ENCODE peak calls at places on chromosomes 11 and 22, in seven cellular contexts. B, D, C, L, E, F and Y are unnamed samples.

GRCh38 chr11:2507945-2508749 is 63.3 kb downstream of the KCNQ1 start:
- DNase-seq in F (no peak), C (no peak), B (no peak), L (peak), E (no peak), D (no peak), Y (no peak)

GRCh38 chr11:3222941-3223905 is 4.6 kb upstream of the MRGPRG start:
- DNase-seq in L (no peak), B (no peak), C (no peak), E (no peak), D (peak), F (no peak), Y (no peak)

GRCh38 chr11:6608011-6608410 is 4.0 kb downstream of the TAF10 start:
- DNase-seq in F (no peak), D (no peak), C (peak), E (no peak), L (peak), B (no peak), Y (no peak)

GRCh38 chr11:6320411-6321207 is at the start of gene CAVIN3:
- DNase-seq in B (peak), E (peak), D (peak), F (peak), C (peak), L (peak), Y (peak)

GRCh38 chr11:102396708-102397563 is 49.9 kb downstream of the BIRC2 start:
- DNase-seq in L (no peak), D (no peak), E (peak), B (no peak), C (no peak), F (no peak), Y (no peak)

GRCh38 chr11:108549319-108549885 is 44.2 kb downstream of the EXPH5 start:
- DNase-seq in C (no peak), E (no peak), F (no peak), B (no peak), D (no peak), L (no peak), Y (no peak)

GRCh38 chr22:46098525-46099475 is 51.5 kb upstream of the PPARA start:
- DNase-seq in L (no peak), E (no peak), F (no peak), B (no peak), C (no peak), D (no peak), Y (no peak)

GRCh38 chr11:2446590-2447252 is 1.9 kb downstream of the KCNQ1 start:
- DNase-seq in F (no peak), D (no peak), E (no peak), L (no peak), B (no peak), C (peak), Y (no peak)

GRCh38 chr11:47099918-47100315 is 76.8 kb downstream of the ARFGAP2 start:
- DNase-seq in L (no peak), E (no peak), B (no peak), D (no peak), F (no peak), C (no peak), Y (no peak)

GRCh38 chr22:29632672-29633071 is 29.2 kb downstream of the NF2 start:
- DNase-seq in F (no peak), B (no peak), C (no peak), D (no peak), L (no peak), E (peak), Y (peak)

GRCh38 chr11:116847612-116848011 is 10.2 kb upstream of the APOA1 start:
- DNase-seq in E (no peak), B (no peak), C (no peak), D (no peak), F (no peak), L (no peak), Y (no peak)

GRCh38 chr11:46719543-46720218 is 668 bp downstream of the F2 start:
- DNase-seq in C (no peak), B (no peak), E (no peak), F (no peak), L (no peak), D (no peak), Y (no peak)

GRCh38 chr11:69486056-69486772 is 4.8 kb downstream of the LINC01488 start:
- DNase-seq in F (peak), L (no peak), C (no peak), D (no peak), B (no peak), E (no peak), Y (no peak)

GRCh38 chr22:50522208-50522805 is 3.1 kb downstream of the SCO2 start:
- DNase-seq in F (no peak), B (no peak), D (no peak), C (no peak), L (no peak), E (no peak), Y (no peak)

GRCh38 chr11:105449100-105449734 is 160.7 kb upstream of the GRIA4 start:
- DNase-seq in C (no peak), L (no peak), F (no peak), E (no peak), D (no peak), B (no peak), Y (no peak)

GRCh38 chr11:87859583-87859982 is 315.7 kb downstream of the RAB38 start:
- DNase-seq in B (peak), C (no peak), E (no peak), D (peak), F (no peak), L (no peak), Y (peak)

GRCh38 chr11:34140149-34140548 is 34.7 kb downstream of the NAT10 start:
- DNase-seq in L (no peak), C (no peak), F (no peak), B (no peak), E (no peak), D (no peak), Y (no peak)

GRCh38 chr11:86740628-86741488 is 59.5 kb upstream of the PRSS23 start:
- DNase-seq in F (no peak), D (no peak), B (peak), E (peak), C (no peak), L (peak), Y (peak)

GRCh38 chr22:25091449-25091848 is 108.2 kb upstream of the CRYBB3 start:
- DNase-seq in F (no peak), L (no peak), C (no peak), D (no peak), B (no peak), E (no peak), Y (peak)

GRCh38 chr11:77090373-77091111 is 12.1 kb upstream of the OMP start:
- DNase-seq in L (peak), E (no peak), C (no peak), B (no peak), F (peak), D (no peak), Y (no peak)

GRCh38 chr11:58575377-58576020 is at the start of gene LPXN:
- DNase-seq in F (no peak), B (no peak), C (no peak), L (no peak), E (peak), D (no peak), Y (peak)

GRCh38 chr22:45203150-45203974 is 37.3 kb downstream of the KIAA0930 start:
- DNase-seq in B (no peak), L (peak), D (no peak), F (no peak), C (no peak), E (no peak), Y (no peak)

GRCh38 chr11:65425971-65426838 is 3.6 kb downstream of the NEAT1 start:
- DNase-seq in E (peak), C (peak), F (no peak), D (peak), L (peak), B (no peak), Y (peak)

GRCh38 chr11:66912963-66913362 is 45.2 kb downstream of the PC start:
- DNase-seq in F (no peak), C (no peak), E (no peak), L (no peak), B (no peak), D (no peak), Y (no peak)

GRCh38 chr22:49418341-49418894 is 409.3 kb downstream of the BRD1 start:
- DNase-seq in E (no peak), F (no peak), C (no peak), L (no peak), D (no peak), B (no peak), Y (no peak)

GRCh38 chr11:6612816-6613136 is 760 bp upstream of the TAF10 start:
- DNase-seq in B (peak), E (no peak), F (no peak), D (no peak), C (peak), L (no peak), Y (no peak)

GRCh38 chr11:35340101-35340500 is 79.3 kb downstream of the SLC1A2 start:
- DNase-seq in D (no peak), B (no peak), F (no peak), C (peak), L (no peak), E (no peak), Y (no peak)

GRCh38 chr11:85823816-85824215 is 12.9 kb upstream of the SYTL2 start:
- DNase-seq in C (no peak), D (no peak), B (no peak), L (no peak), E (no peak), F (no peak), Y (no peak)

GRCh38 chr11:117478126-117478856 is 150.6 kb downstream of the CEP164 start:
- DNase-seq in F (no peak), C (no peak), E (no peak), L (no peak), B (no peak), D (no peak), Y (no peak)

GRCh38 chr11:70153133-70153727 is 49.9 kb upstream of the FADD start:
- DNase-seq in F (no peak), C (no peak), D (no peak), L (no peak), E (no peak), B (no peak), Y (peak)

GRCh38 chr11:111697910-111698309 is 68.3 kb downstream of the PPP2R1B start:
- DNase-seq in C (no peak), L (no peak), E (no peak), B (peak), F (no peak), D (no peak), Y (no peak)

GRCh38 chr11:68770781-68771180 is 19.5 kb upstream of the TESMIN start:
- DNase-seq in B (no peak), C (no peak), F (no peak), E (no peak), D (no peak), L (no peak), Y (no peak)

GRCh38 chr11:38646382-38646781 is 2048.3 kb upstream of the RAG2 start:
- DNase-seq in C (no peak), B (no peak), D (no peak), L (no peak), F (peak), E (no peak), Y (no peak)

GRCh38 chr11:128467610-128468041 is 119.7 kb downstream of the ETS1 start:
- DNase-seq in F (no peak), D (no peak), C (no peak), E (peak), L (peak), B (no peak), Y (peak)

GRCh38 chr11:15577519-15577918 is 462.8 kb downstream of the INSC start:
- DNase-seq in F (no peak), D (no peak), L (no peak), E (no peak), C (no peak), B (no peak), Y (no peak)

GRCh38 chr11:86214710-86215109 is 29.8 kb upstream of the EED start:
- DNase-seq in C (no peak), F (no peak), D (no peak), E (no peak), L (no peak), B (no peak), Y (peak)

GRCh38 chr22:41446057-41446501 is 522 bp downstream of the TOB2 start:
- DNase-seq in B (no peak), C (peak), L (peak), E (no peak), F (peak), D (peak), Y (peak)

GRCh38 chr11:128472128-128473110 is 114.9 kb downstream of the ETS1 start:
- DNase-seq in D (no peak), B (no peak), C (no peak), E (peak), F (no peak), L (no peak), Y (peak)

DNA sequence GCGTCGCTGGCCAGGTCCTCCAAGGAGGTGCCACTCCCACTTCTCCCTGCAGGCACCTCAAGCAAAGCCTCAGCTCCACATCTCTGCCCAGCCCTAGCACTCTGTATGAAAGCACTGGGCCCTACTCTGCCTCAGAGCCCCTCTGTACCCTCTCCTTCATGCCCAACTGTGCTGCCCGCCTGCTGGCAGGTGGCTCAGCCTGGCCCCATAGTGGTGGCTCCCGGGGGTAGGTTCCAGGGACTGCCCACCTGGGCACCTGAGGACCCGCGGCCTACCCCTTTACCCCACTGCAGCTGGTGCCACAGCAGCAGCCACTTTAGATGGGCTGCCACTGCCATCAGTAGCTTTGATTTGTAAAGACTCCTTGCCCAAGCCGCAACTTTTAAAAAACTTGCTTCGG is 1672.8 kb downstream of the LRRC4C start:
- DNase-seq in L (no peak), D (no peak), C (no peak), B (no peak), F (no peak), E (no peak), Y (no peak)
- TF ChIP-seq CTCF in L (no peak), D (no peak), C (no peak), B (no peak), F (no peak), E (no peak), Y (no peak)

GRCh38 chr11:122647728-122648127 is 7.8 kb upstream of the UBASH3B start:
- DNase-seq in B (no peak), E (no peak), D (no peak), L (no peak), C (no peak), F (no peak), Y (no peak)

GRCh38 chr11:122650619-122651018 is 4.9 kb upstream of the UBASH3B start:
- DNase-seq in C (no peak), B (no peak), L (no peak), F (no peak), D (no peak), E (no peak), Y (no peak)

GRCh38 chr11:122646549-122647340 is 8.8 kb upstream of the UBASH3B start:
- DNase-seq in D (no peak), F (no peak), B (no peak), E (peak), L (no peak), C (no peak), Y (peak)

GRCh38 chr11:122645847-122646246 is 9.7 kb upstream of the UBASH3B start:
- DNase-seq in F (no peak), C (no peak), L (no peak), E (no peak), B (no peak), D (no peak), Y (no peak)

GRCh38 chr11:122649133-122649532 is 6.4 kb upstream of the UBASH3B start:
- DNase-seq in D (no peak), E (peak), L (no peak), F (no peak), B (no peak), C (no peak), Y (no peak)
- H3K4me3 ChIP-seq in D (no peak), E (no peak), L (no peak), F (no peak), B (no peak), C (no peak), Y (no peak)

DNA sequence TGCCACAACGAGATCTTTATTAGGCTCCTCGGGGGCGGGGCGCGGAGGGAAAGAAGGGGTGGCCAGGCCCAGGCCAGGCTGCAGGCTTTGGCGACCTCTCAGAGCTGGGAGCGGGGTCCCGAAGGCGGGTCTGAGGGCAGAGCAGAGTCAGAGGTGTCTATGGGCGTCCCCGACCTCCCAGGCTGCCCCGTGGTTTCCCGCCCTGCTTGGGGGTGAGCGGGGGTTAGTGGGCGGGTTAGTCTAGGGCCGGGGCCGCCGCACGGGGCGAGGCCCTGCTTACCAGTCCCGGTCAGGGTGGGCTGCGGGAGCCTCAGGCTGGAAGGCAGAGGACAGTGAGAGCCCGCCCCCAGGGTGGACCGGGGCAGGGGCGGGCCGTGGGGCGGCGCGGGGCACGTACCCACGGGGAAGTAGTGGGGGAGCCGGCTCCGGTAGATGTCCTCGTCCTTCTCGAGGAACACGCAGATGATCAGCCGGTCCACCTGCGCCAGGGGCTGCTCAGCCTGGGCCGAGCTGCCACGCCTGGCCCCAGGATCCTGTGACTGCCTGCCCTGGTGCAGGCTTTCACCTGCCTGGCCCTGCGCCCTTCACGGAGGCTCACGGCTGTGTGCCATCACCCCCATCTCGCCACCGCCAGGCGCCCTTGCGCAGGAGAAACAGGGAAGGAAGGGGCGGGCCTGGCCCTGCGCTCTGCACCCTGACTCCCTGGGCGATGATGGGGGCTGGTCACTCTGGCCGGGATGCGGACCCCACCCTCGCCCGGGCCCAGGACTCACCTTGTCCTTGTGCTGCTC is 12.5 kb downstream of the OTUB1 start:
- DNase-seq in E (no peak), D (peak), C (no peak), L (no peak), B (no peak), F (peak), Y (peak)
- TF ChIP-seq CTCF in E (no peak), D (no peak), C (no peak), L (no peak), B (no peak), F (no peak), Y (peak)

GRCh38 chr11:27718346-27718852 is 18.1 kb upstream of the BDNF start:
- DNase-seq in F (no peak), E (peak), B (peak), D (no peak), L (peak), C (no peak), Y (peak)

GRCh38 chr11:27719575-27719925 is 19.3 kb upstream of the BDNF start:
- DNase-seq in C (no peak), E (no peak), F (no peak), L (no peak), D (no peak), B (no peak), Y (no peak)

GRCh38 chr11:27717801-27718229 is 17.6 kb upstream of the BDNF start:
- DNase-seq in E (no peak), L (no peak), C (no peak), B (no peak), D (no peak), F (no peak), Y (no peak)

GRCh38 chr11:27720277-27720830 is 20.1 kb upstream of the BDNF start:
- DNase-seq in C (peak), D (no peak), L (no peak), F (no peak), B (peak), E (peak), Y (peak)

DNA sequence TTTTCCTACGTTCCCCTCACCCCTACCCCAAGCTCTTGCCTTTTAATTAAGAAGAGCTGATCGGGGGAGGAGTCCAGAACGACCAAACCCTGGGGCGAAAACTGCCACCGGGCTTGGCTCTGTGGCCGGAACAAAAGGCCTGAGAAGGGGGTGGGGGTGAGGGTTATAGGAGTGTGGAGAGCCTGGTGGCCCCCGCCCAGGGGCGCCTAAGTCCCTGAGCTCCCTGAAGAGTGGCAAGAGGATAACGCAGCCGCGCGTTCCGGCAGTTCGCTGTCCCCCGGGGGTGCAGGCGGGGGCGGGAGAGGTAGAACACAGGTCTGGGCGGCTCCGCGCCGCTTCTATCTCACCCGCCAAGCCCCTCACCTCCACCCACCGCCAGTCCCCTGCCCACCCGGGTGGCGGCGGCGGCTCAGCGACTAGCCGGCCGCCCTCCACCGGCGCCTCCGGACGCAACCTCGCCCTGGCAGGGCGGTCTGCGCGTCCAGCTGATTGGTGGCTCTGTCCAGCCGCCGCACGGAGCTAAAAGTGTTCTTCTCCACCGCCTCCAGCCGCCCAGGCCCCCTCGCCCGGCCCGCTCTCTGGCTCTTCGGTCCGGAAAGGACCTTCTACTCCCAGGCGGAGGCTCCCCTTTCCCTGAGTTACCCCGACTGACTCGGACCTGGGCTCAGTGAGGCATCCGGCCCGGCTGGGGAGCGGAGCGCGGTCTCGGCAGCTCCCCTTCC is 18.8 kb upstream of the BDNF start:
- DNase-seq in E (no peak), D (no peak), B (peak), L (no peak), C (no peak), F (peak), Y (peak)
- H3K4me3 ChIP-seq in E (peak), D (peak), B (peak), L (peak), C (no peak), F (peak), Y (peak)